ENCODE peak calls at places on chromosomes 13 and 19, in nine cellular contexts. One of them, this sample, is unnamed.

GRCh38 chr13:30864352-30865130 is 41.5 kb upstream of the MEDAG start:
- DNase-seq in IMR-90: peak; percentile 98
- DNase-seq in M059J: peak; percentile 89
- DNase-seq in ovary: peak; percentile 44
- DNase-seq in NCI-H1092: no peak
- DNase-seq in HCT116: no peak
- DNase-seq in AG08395: peak; percentile 60
- DNase-seq in HS-5: no peak
- DNase-seq in HTR-8/SVneo: no peak
- DNase-seq in this sample: no peak

GRCh38 chr19:51407631-51408131 is 9.8 kb downstream of the SIGLEC10 start:
- DNase-seq in IMR-90: peak; percentile 17
- DNase-seq in M059J: peak; percentile 34
- DNase-seq in ovary: no peak
- DNase-seq in NCI-H1092: no peak
- DNase-seq in HCT116: peak; percentile 46
- DNase-seq in AG08395: peak; percentile 48
- DNase-seq in HS-5: no peak
- DNase-seq in HTR-8/SVneo: peak; percentile 47
- DNase-seq in this sample: no peak

GRCh38 chr19:892243-892996 is 567 bp downstream of the MED16 start:
- DNase-seq in IMR-90: no peak
- DNase-seq in M059J: no peak
- DNase-seq in ovary: peak; percentile 48
- DNase-seq in NCI-H1092: no peak
- DNase-seq in HCT116: no peak
- DNase-seq in AG08395: no peak
- DNase-seq in HS-5: no peak
- DNase-seq in HTR-8/SVneo: no peak
- DNase-seq in this sample: no peak

GRCh38 chr13:43730642-43731041 is 56.1 kb downstream of the ENOX1 start:
- DNase-seq in IMR-90: peak; percentile 80
- DNase-seq in M059J: no peak
- DNase-seq in ovary: no peak
- DNase-seq in NCI-H1092: no peak
- DNase-seq in HCT116: no peak
- DNase-seq in AG08395: peak; percentile 25
- DNase-seq in HS-5: peak; percentile 36
- DNase-seq in HTR-8/SVneo: no peak
- DNase-seq in this sample: no peak

GRCh38 chr13:94061316-94061715 is 418.2 kb downstream of the DCT start:
- DNase-seq in IMR-90: peak; percentile 79
- DNase-seq in M059J: peak; percentile 2
- DNase-seq in ovary: no peak
- DNase-seq in NCI-H1092: no peak
- DNase-seq in HCT116: no peak
- DNase-seq in AG08395: peak; percentile 66
- DNase-seq in HS-5: no peak
- DNase-seq in HTR-8/SVneo: no peak
- DNase-seq in this sample: no peak

GRCh38 chr13:24013189-24013588 is 115.9 kb upstream of the C1QTNF9B start:
- DNase-seq in IMR-90: no peak
- DNase-seq in M059J: no peak
- DNase-seq in ovary: no peak
- DNase-seq in NCI-H1092: no peak
- DNase-seq in HCT116: no peak
- DNase-seq in AG08395: no peak
- DNase-seq in HS-5: no peak
- DNase-seq in HTR-8/SVneo: no peak
- DNase-seq in this sample: no peak

GRCh38 chr13:113598481-113598880 is 13.9 kb downstream of the TFDP1 start:
- DNase-seq in IMR-90: no peak
- DNase-seq in M059J: no peak
- DNase-seq in ovary: no peak
- DNase-seq in NCI-H1092: no peak
- DNase-seq in HCT116: no peak
- DNase-seq in AG08395: no peak
- DNase-seq in HS-5: no peak
- DNase-seq in HTR-8/SVneo: no peak
- DNase-seq in this sample: no peak

GRCh38 chr13:74136089-74136658 is 2.0 kb upstream of the KLF12 start:
- DNase-seq in IMR-90: peak; percentile 62
- DNase-seq in M059J: peak; percentile 45
- DNase-seq in ovary: peak; percentile 26
- DNase-seq in NCI-H1092: no peak
- DNase-seq in HCT116: no peak
- DNase-seq in AG08395: peak; percentile 14
- DNase-seq in HS-5: no peak
- DNase-seq in HTR-8/SVneo: no peak
- DNase-seq in this sample: no peak

GRCh38 chr19:1811472-1811894 is 593 bp downstream of the ATP8B3 start:
- DNase-seq in IMR-90: peak; percentile 67
- DNase-seq in M059J: peak; percentile 97
- DNase-seq in ovary: peak; percentile 62
- DNase-seq in NCI-H1092: no peak
- DNase-seq in HCT116: peak; percentile 90
- DNase-seq in AG08395: peak; percentile 71
- DNase-seq in HS-5: peak; percentile 26
- DNase-seq in HTR-8/SVneo: peak; percentile 70
- DNase-seq in this sample: no peak

GRCh38 chr13:105908581-105908980 is 626.9 kb downstream of the EFNB2 start:
- DNase-seq in IMR-90: no peak
- DNase-seq in M059J: peak; percentile 89
- DNase-seq in ovary: no peak
- DNase-seq in NCI-H1092: no peak
- DNase-seq in HCT116: no peak
- DNase-seq in AG08395: peak; percentile 31
- DNase-seq in HS-5: no peak
- DNase-seq in HTR-8/SVneo: no peak
- DNase-seq in this sample: no peak

GRCh38 chr19:39032164-39032918 is at the start of gene FBXO27:
- DNase-seq in IMR-90: no peak
- DNase-seq in M059J: peak; percentile 35
- DNase-seq in ovary: no peak
- DNase-seq in NCI-H1092: no peak
- DNase-seq in HCT116: peak; percentile 16
- DNase-seq in AG08395: no peak
- DNase-seq in HS-5: no peak
- DNase-seq in HTR-8/SVneo: no peak
- DNase-seq in this sample: peak; percentile 4

GRCh38 chr19:31232871-31233270 is 116.4 kb downstream of the TSHZ3 start:
- DNase-seq in IMR-90: peak; percentile 96
- DNase-seq in M059J: peak; percentile 24
- DNase-seq in ovary: no peak
- DNase-seq in NCI-H1092: no peak
- DNase-seq in HCT116: no peak
- DNase-seq in AG08395: peak; percentile 80
- DNase-seq in HS-5: peak; percentile 91
- DNase-seq in HTR-8/SVneo: no peak
- DNase-seq in this sample: no peak

GRCh38 chr13:33634526-33635111 is 183.3 kb upstream of the RFC3 start:
- DNase-seq in IMR-90: no peak
- DNase-seq in M059J: no peak
- DNase-seq in ovary: peak; percentile 40
- DNase-seq in NCI-H1092: no peak
- DNase-seq in HCT116: no peak
- DNase-seq in AG08395: no peak
- DNase-seq in HS-5: no peak
- DNase-seq in HTR-8/SVneo: no peak
- DNase-seq in this sample: no peak

GRCh38 chr19:50199254-50199545 is 4.2 kb upstream of the MYH14 start:
- DNase-seq in IMR-90: no peak
- DNase-seq in M059J: no peak
- DNase-seq in ovary: no peak
- DNase-seq in NCI-H1092: no peak
- DNase-seq in HCT116: no peak
- DNase-seq in AG08395: no peak
- DNase-seq in HS-5: no peak
- DNase-seq in HTR-8/SVneo: no peak
- DNase-seq in this sample: no peak

GRCh38 chr13:26229080-26229615 is 7.0 kb upstream of the RNF6 start:
- DNase-seq in IMR-90: no peak
- DNase-seq in M059J: no peak
- DNase-seq in ovary: no peak
- DNase-seq in NCI-H1092: no peak
- DNase-seq in HCT116: no peak
- DNase-seq in AG08395: no peak
- DNase-seq in HS-5: no peak
- DNase-seq in HTR-8/SVneo: no peak
- DNase-seq in this sample: no peak

GRCh38 chr19:45299719-45300118 is 23.0 kb downstream of the CKM start:
- DNase-seq in IMR-90: no peak
- DNase-seq in M059J: no peak
- DNase-seq in ovary: no peak
- DNase-seq in NCI-H1092: no peak
- DNase-seq in HCT116: no peak
- DNase-seq in AG08395: no peak
- DNase-seq in HS-5: no peak
- DNase-seq in HTR-8/SVneo: no peak
- DNase-seq in this sample: no peak

GRCh38 chr19:46818812-46819211 is 30.4 kb upstream of the SLC1A5 start:
- DNase-seq in IMR-90: peak; percentile 33
- DNase-seq in M059J: peak; percentile 49
- DNase-seq in ovary: no peak
- DNase-seq in NCI-H1092: no peak
- DNase-seq in HCT116: no peak
- DNase-seq in AG08395: no peak
- DNase-seq in HS-5: no peak
- DNase-seq in HTR-8/SVneo: no peak
- DNase-seq in this sample: no peak

GRCh38 chr13:40485611-40486517 is 180.6 kb downstream of the FOXO1 start:
- DNase-seq in IMR-90: no peak
- DNase-seq in M059J: no peak
- DNase-seq in ovary: no peak
- DNase-seq in NCI-H1092: no peak
- DNase-seq in HCT116: no peak
- DNase-seq in AG08395: no peak
- DNase-seq in HS-5: no peak
- DNase-seq in HTR-8/SVneo: no peak
- DNase-seq in this sample: no peak

GRCh38 chr13:21671793-21672680 is 1.2 kb downstream of the FGF9 start:
- DNase-seq in IMR-90: no peak
- DNase-seq in M059J: no peak
- DNase-seq in ovary: no peak
- DNase-seq in NCI-H1092: no peak
- DNase-seq in HCT116: no peak
- DNase-seq in AG08395: no peak
- DNase-seq in HS-5: no peak
- DNase-seq in HTR-8/SVneo: no peak
- DNase-seq in this sample: no peak

GRCh38 chr19:41085748-41086415 is 2.4 kb upstream of the CYP2A13 start:
- DNase-seq in IMR-90: no peak
- DNase-seq in M059J: no peak
- DNase-seq in ovary: no peak
- DNase-seq in NCI-H1092: no peak
- DNase-seq in HCT116: no peak
- DNase-seq in AG08395: no peak
- DNase-seq in HS-5: no peak
- DNase-seq in HTR-8/SVneo: no peak
- DNase-seq in this sample: no peak

GRCh38 chr19:17933414-17934129 is 757 bp downstream of the CCDC124 start:
- DNase-seq in IMR-90: peak; percentile 42
- DNase-seq in M059J: peak; percentile 85
- DNase-seq in ovary: no peak
- DNase-seq in NCI-H1092: no peak
- DNase-seq in HCT116: no peak
- DNase-seq in AG08395: peak; percentile 39
- DNase-seq in HS-5: peak; percentile 71
- DNase-seq in HTR-8/SVneo: no peak
- DNase-seq in this sample: no peak

GRCh38 chr13:82879921-82880320 is 1002.4 kb downstream of the SLITRK1 start:
- DNase-seq in IMR-90: no peak
- DNase-seq in M059J: no peak
- DNase-seq in ovary: no peak
- DNase-seq in NCI-H1092: no peak
- DNase-seq in HCT116: no peak
- DNase-seq in AG08395: no peak
- DNase-seq in HS-5: no peak
- DNase-seq in HTR-8/SVneo: no peak
- DNase-seq in this sample: no peak

This sample was measured in NCI-H774.